ENCODE peak calls at places on chromosomes 7 and 10, in five cellular contexts. W is bronchial epithelial cell; C is stimulated activated CD4-positive, alpha-beta T cell treated with anti-CD3 and anti-CD28 coated beads, Interleukin-12 subunit alpha, Interleukin-12 subunit beta, amount 100 ng/mL, for 4 hours; R is Right ventricle myocardium superior; T is A549. M is an unnamed sample.

GRCh38 chr10:34580643-34581042 is 234.5 kb downstream of the PARD3 start:
- DNase-seq in T (peak), R (no peak), W (peak), C (no peak), M (no peak)

GRCh38 chr7:150326657-150327268 is 3.4 kb upstream of the ACTR3C start:
- DNase-seq in R (no peak), W (no peak), T (no peak), C (no peak), M (no peak)

GRCh38 chr7:27118580-27118979 is 12.0 kb downstream of the HOXA4 start:
- DNase-seq in T (no peak), R (no peak), W (no peak), C (no peak), M (no peak)

GRCh38 chr7:1975581-1975980 is 257.2 kb downstream of the MAD1L1 start:
- DNase-seq in R (peak), W (no peak), T (no peak), C (no peak), M (no peak)

GRCh38 chr7:118068-118802 is 74.1 kb upstream of the FAM20C start:
- DNase-seq in R (no peak), C (no peak), T (no peak), W (no peak), M (no peak)

GRCh38 chr10:2619927-2620326 is 447.4 kb upstream of the PFKP start:
- DNase-seq in C (no peak), W (no peak), R (no peak), T (no peak), M (no peak)

GRCh38 chr10:89555688-89556445 is 20.5 kb upstream of the SLC16A12 start:
- DNase-seq in C (no peak), W (no peak), T (peak), R (no peak), M (no peak)

GRCh38 chr10:130770018-130770630 is 541.4 kb downstream of the TCERG1L start:
- DNase-seq in T (no peak), C (no peak), R (no peak), W (no peak), M (no peak)

GRCh38 chr10:118543714-118544400 is 51.6 kb downstream of the PRLHR start:
- DNase-seq in R (no peak), W (peak), T (peak), C (peak), M (peak)

GRCh38 chr7:107501593-107501992 is 31.7 kb downstream of the GPR22 start:
- DNase-seq in R (no peak), T (peak), C (no peak), W (peak), M (no peak)

GRCh38 chr10:58359541-58359940 is 24.7 kb downstream of the UBE2D1 start:
- DNase-seq in C (no peak), R (no peak), T (no peak), W (no peak), M (no peak)

GRCh38 chr10:4101918-4102654 is 317.1 kb upstream of the KLF6 start:
- DNase-seq in R (no peak), T (no peak), W (no peak), C (no peak), M (no peak)

GRCh38 chr10:30829921-30830671 is 200.5 kb upstream of the LYZL2 start:
- DNase-seq in T (no peak), C (no peak), W (no peak), R (no peak), M (no peak)

GRCh38 chr10:54769051-54769450 is 32.0 kb downstream of the PCDH15 start:
- DNase-seq in C (no peak), W (no peak), R (no peak), T (no peak), M (no peak)

GRCh38 chr7:325811-326210 is 35.8 kb downstream of the FOXL3 start:
- DNase-seq in T (no peak), W (no peak), R (no peak), C (no peak), M (no peak)

GRCh38 chr10:92993671-92994304 is 66.8 kb upstream of the CYP26C1 start:
- DNase-seq in R (no peak), T (no peak), W (no peak), C (no peak), M (no peak)

GRCh38 chr10:71188201-71188600 is 24.2 kb upstream of the UNC5B start:
- DNase-seq in C (no peak), T (no peak), W (no peak), R (no peak), M (no peak)

GRCh38 chr7:122269241-122269640 is 35.3 kb downstream of the FEZF1 start:
- DNase-seq in C (no peak), T (no peak), W (no peak), R (no peak), M (no peak)

GRCh38 chr7:114180556-114181266 is 233.9 kb upstream of the FOXP2 start:
- DNase-seq in R (no peak), W (no peak), T (no peak), C (no peak), M (no peak)

GRCh38 chr7:129134356-129134972 is 10.0 kb upstream of the TSPAN33 start:
- DNase-seq in C (no peak), T (no peak), R (no peak), W (peak), M (no peak)

GRCh38 chr10:20007426-20007825 is 191.2 kb downstream of the PLXDC2 start:
- DNase-seq in W (peak), T (no peak), R (no peak), C (no peak), M (no peak)

GRCh38 chr7:33062023-33062781 is at the start of gene NT5C3A:
- DNase-seq in R (no peak), W (no peak), T (no peak), C (peak), M (peak)

GRCh38 chr7:15684834-15685233 is 1.6 kb downstream of the MEOX2 start:
- DNase-seq in W (no peak), R (peak), T (no peak), C (no peak), M (no peak)

GRCh38 chr7:26292768-26293560 is 1.3 kb downstream of the SNX10 start:
- DNase-seq in T (no peak), C (no peak), W (no peak), R (no peak), M (peak)

GRCh38 chr7:40658731-40659130 is 523.9 kb downstream of the SUGCT start:
- DNase-seq in T (no peak), W (peak), R (no peak), C (no peak), M (no peak)

GRCh38 chr10:74612195-74612594 is 214.2 kb upstream of the KAT6B start:
- DNase-seq in T (no peak), R (no peak), C (no peak), W (peak), M (no peak)

GRCh38 chr10:101428036-101428435 is 74.1 kb downstream of the BTRC start:
- DNase-seq in R (no peak), C (no peak), W (no peak), T (no peak), M (no peak)

GRCh38 chr7:47539398-47540052 is 42.4 kb downstream of the TNS3 start:
- DNase-seq in W (no peak), T (peak), R (no peak), C (no peak), M (peak)

GRCh38 chr10:66877359-66877758 is 48.5 kb upstream of the LRRTM3 start:
- DNase-seq in C (no peak), T (no peak), R (no peak), W (no peak), M (no peak)

GRCh38 chr10:46558411-46559185 is 2.1 kb upstream of the GPRIN2 start:
- DNase-seq in W (no peak), R (peak), T (peak), C (no peak), M (peak)

GRCh38 chr7:108684629-108685028 is 115.0 kb downstream of the DNAJB9 start:
- DNase-seq in W (peak), C (no peak), R (no peak), T (no peak), M (no peak)

GRCh38 chr10:36023939-36024338 is 381.8 kb upstream of the FZD8 start:
- DNase-seq in T (peak), C (no peak), W (peak), R (no peak), M (no peak)

GRCh38 chr7:155084021-155084420 is 13.9 kb downstream of the HTR5A start:
- DNase-seq in T (no peak), R (no peak), C (no peak), W (no peak), M (no peak)

GRCh38 chr7:101294039-101294831 is 27.4 kb downstream of the IFT22 start:
- DNase-seq in T (no peak), W (no peak), C (no peak), R (no peak), M (no peak)

M was measured in HuH-7.5.